ENCODE peak calls at places on chromosome 20, in six cellular contexts. One of them, this sample, is unnamed.

GRCh38 chr20:63152322-63153253 is 63.3 kb downstream of the YTHDF1 start:
- DNase-seq in HT1080: no peak
- DNase-seq in fibroblast of mammary gland: no peak
- DNase-seq in NCI-H2081: no peak
- DNase-seq in HTR-8/SVneo: no peak
- DNase-seq in posterior cingulate gyrus: no peak
- DNase-seq in this sample: no peak

GRCh38 chr20:9028419-9028818 is 40.5 kb upstream of the PLCB4 start:
- DNase-seq in HTR-8/SVneo: no peak
- DNase-seq in fibroblast of mammary gland: peak
- DNase-seq in HT1080: no peak
- DNase-seq in posterior cingulate gyrus: no peak
- DNase-seq in NCI-H2081: no peak
- DNase-seq in this sample: no peak

GRCh38 chr20:10347481-10347880 is 86.5 kb downstream of the MKKS start:
- DNase-seq in fibroblast of mammary gland: no peak
- DNase-seq in HTR-8/SVneo: no peak
- DNase-seq in HT1080: no peak
- DNase-seq in posterior cingulate gyrus: no peak
- DNase-seq in NCI-H2081: no peak
- DNase-seq in this sample: no peak

GRCh38 chr20:14384411-14384810 is 47.0 kb upstream of the FLRT3 start:
- DNase-seq in posterior cingulate gyrus: no peak
- DNase-seq in NCI-H2081: no peak
- DNase-seq in fibroblast of mammary gland: peak
- DNase-seq in HTR-8/SVneo: no peak
- DNase-seq in HT1080: no peak
- DNase-seq in this sample: no peak

GRCh38 chr20:4130404-4131189 is 115.2 kb upstream of the RNF24 start:
- DNase-seq in posterior cingulate gyrus: no peak
- DNase-seq in NCI-H2081: no peak
- DNase-seq in HTR-8/SVneo: no peak
- DNase-seq in HT1080: peak
- DNase-seq in fibroblast of mammary gland: peak
- DNase-seq in this sample: no peak

GRCh38 chr20:41524980-41525613 is 93.1 kb downstream of the CHD6 start:
- DNase-seq in HT1080: no peak
- DNase-seq in fibroblast of mammary gland: peak
- DNase-seq in NCI-H2081: peak
- DNase-seq in HTR-8/SVneo: no peak
- DNase-seq in posterior cingulate gyrus: peak
- DNase-seq in this sample: peak

GRCh38 chr20:22682381-22682780 is 98.0 kb upstream of the FOXA2 start:
- DNase-seq in NCI-H2081: no peak
- DNase-seq in HTR-8/SVneo: no peak
- DNase-seq in HT1080: no peak
- DNase-seq in fibroblast of mammary gland: no peak
- DNase-seq in posterior cingulate gyrus: no peak
- DNase-seq in this sample: no peak

GRCh38 chr20:2387180-2387577 is 6.5 kb downstream of the TGM6 start:
- DNase-seq in fibroblast of mammary gland: peak
- DNase-seq in posterior cingulate gyrus: no peak
- DNase-seq in NCI-H2081: peak
- DNase-seq in HTR-8/SVneo: peak
- DNase-seq in HT1080: peak
- DNase-seq in this sample: no peak

GRCh38 chr20:49909499-49910339 is 5.6 kb downstream of the SPATA2 start:
- DNase-seq in HTR-8/SVneo: no peak
- DNase-seq in NCI-H2081: no peak
- DNase-seq in HT1080: no peak
- DNase-seq in posterior cingulate gyrus: peak
- DNase-seq in fibroblast of mammary gland: no peak
- DNase-seq in this sample: no peak

GRCh38 chr20:50558483-50558925 is 48.3 kb downstream of the PTPN1 start:
- DNase-seq in fibroblast of mammary gland: peak
- DNase-seq in HTR-8/SVneo: peak
- DNase-seq in NCI-H2081: no peak
- DNase-seq in posterior cingulate gyrus: no peak
- DNase-seq in HT1080: peak
- DNase-seq in this sample: no peak

GRCh38 chr20:31675828-31676533 is 38.3 kb downstream of the COX4I2 start:
- DNase-seq in posterior cingulate gyrus: no peak
- DNase-seq in HT1080: peak
- DNase-seq in HTR-8/SVneo: no peak
- DNase-seq in fibroblast of mammary gland: peak
- DNase-seq in NCI-H2081: no peak
- DNase-seq in this sample: no peak

GRCh38 chr20:20267685-20268429 is 100.0 kb upstream of the INSM1 start:
- DNase-seq in HT1080: peak
- DNase-seq in posterior cingulate gyrus: no peak
- DNase-seq in fibroblast of mammary gland: no peak
- DNase-seq in HTR-8/SVneo: no peak
- DNase-seq in NCI-H2081: peak
- DNase-seq in this sample: peak

GRCh38 chr20:23928788-23929187 is 49.2 kb upstream of the CST5 start:
- DNase-seq in HT1080: peak
- DNase-seq in fibroblast of mammary gland: no peak
- DNase-seq in posterior cingulate gyrus: no peak
- DNase-seq in HTR-8/SVneo: no peak
- DNase-seq in NCI-H2081: no peak
- DNase-seq in this sample: no peak

GRCh38 chr20:18533978-18534644 is 26.4 kb downstream of the SEC23B start:
- DNase-seq in HTR-8/SVneo: no peak
- DNase-seq in fibroblast of mammary gland: no peak
- DNase-seq in HT1080: no peak
- DNase-seq in posterior cingulate gyrus: no peak
- DNase-seq in NCI-H2081: no peak
- DNase-seq in this sample: no peak

GRCh38 chr20:34753706-34754461 is 49.7 kb downstream of the TP53INP2 start:
- DNase-seq in NCI-H2081: no peak
- DNase-seq in posterior cingulate gyrus: no peak
- DNase-seq in fibroblast of mammary gland: no peak
- DNase-seq in HT1080: no peak
- DNase-seq in HTR-8/SVneo: no peak
- DNase-seq in this sample: no peak

GRCh38 chr20:53691060-53691810 is 97.6 kb upstream of the ZNF217 start:
- DNase-seq in HTR-8/SVneo: no peak
- DNase-seq in NCI-H2081: no peak
- DNase-seq in fibroblast of mammary gland: peak
- DNase-seq in posterior cingulate gyrus: no peak
- DNase-seq in HT1080: peak
- DNase-seq in this sample: no peak

GRCh38 chr20:7195704-7196103 is 428.2 kb downstream of the BMP2 start:
- DNase-seq in HT1080: peak
- DNase-seq in HTR-8/SVneo: no peak
- DNase-seq in fibroblast of mammary gland: peak
- DNase-seq in posterior cingulate gyrus: no peak
- DNase-seq in NCI-H2081: no peak
- DNase-seq in this sample: no peak

GRCh38 chr20:33821270-33821836 is 10.2 kb downstream of the CHMP4B start:
- DNase-seq in HT1080: no peak
- DNase-seq in fibroblast of mammary gland: no peak
- DNase-seq in HTR-8/SVneo: no peak
- DNase-seq in posterior cingulate gyrus: no peak
- DNase-seq in NCI-H2081: no peak
- DNase-seq in this sample: no peak

GRCh38 chr20:32138921-32139320 is 29.4 kb downstream of the TM9SF4 start:
- DNase-seq in fibroblast of mammary gland: no peak
- DNase-seq in posterior cingulate gyrus: no peak
- DNase-seq in NCI-H2081: no peak
- DNase-seq in HTR-8/SVneo: no peak
- DNase-seq in HT1080: no peak
- DNase-seq in this sample: no peak

GRCh38 chr20:61306935-61307475 is 54.9 kb downstream of the CDH4 start:
- DNase-seq in NCI-H2081: no peak
- DNase-seq in HT1080: no peak
- DNase-seq in posterior cingulate gyrus: no peak
- DNase-seq in HTR-8/SVneo: no peak
- DNase-seq in fibroblast of mammary gland: no peak
- DNase-seq in this sample: no peak

GRCh38 chr20:63941282-63942060 is 14.7 kb downstream of the UCKL1 start:
- DNase-seq in NCI-H2081: no peak
- DNase-seq in fibroblast of mammary gland: peak
- DNase-seq in HT1080: no peak
- DNase-seq in posterior cingulate gyrus: no peak
- DNase-seq in HTR-8/SVneo: no peak
- DNase-seq in this sample: no peak

GRCh38 chr20:8990770-8991169 is 78.1 kb upstream of the PLCB4 start:
- DNase-seq in fibroblast of mammary gland: no peak
- DNase-seq in HT1080: no peak
- DNase-seq in NCI-H2081: no peak
- DNase-seq in posterior cingulate gyrus: no peak
- DNase-seq in HTR-8/SVneo: no peak
- DNase-seq in this sample: no peak

GRCh38 chr20:38633577-38634093 is 32.0 kb downstream of the ARHGAP40 start:
- DNase-seq in NCI-H2081: peak
- DNase-seq in fibroblast of mammary gland: peak
- DNase-seq in posterior cingulate gyrus: peak
- DNase-seq in HT1080: peak
- DNase-seq in HTR-8/SVneo: peak
- DNase-seq in this sample: peak

GRCh38 chr20:38129248-38129865 is 35.7 kb downstream of the TGM2 start:
- DNase-seq in HT1080: no peak
- DNase-seq in posterior cingulate gyrus: no peak
- DNase-seq in fibroblast of mammary gland: no peak
- DNase-seq in NCI-H2081: no peak
- DNase-seq in HTR-8/SVneo: no peak
- DNase-seq in this sample: no peak

GRCh38 chr20:3092611-3093379 is 8.3 kb upstream of the AVP start:
- DNase-seq in fibroblast of mammary gland: no peak
- DNase-seq in NCI-H2081: no peak
- DNase-seq in HT1080: no peak
- DNase-seq in HTR-8/SVneo: no peak
- DNase-seq in posterior cingulate gyrus: no peak
- DNase-seq in this sample: no peak

GRCh38 chr20:15867899-15868298 is 705.3 kb downstream of the KIF16B start:
- DNase-seq in HTR-8/SVneo: no peak
- DNase-seq in NCI-H2081: no peak
- DNase-seq in HT1080: no peak
- DNase-seq in posterior cingulate gyrus: no peak
- DNase-seq in fibroblast of mammary gland: no peak
- DNase-seq in this sample: no peak

GRCh38 chr20:47453167-47453782 is 48.4 kb upstream of the NCOA3 start:
- DNase-seq in HTR-8/SVneo: no peak
- DNase-seq in fibroblast of mammary gland: peak
- DNase-seq in posterior cingulate gyrus: no peak
- DNase-seq in NCI-H2081: no peak
- DNase-seq in HT1080: peak
- DNase-seq in this sample: no peak